ENCODE peak calls at places on chromosomes 7 and 10, in five cellular contexts. F is PC-3, Y is neural progenitor cell, H is GM23338, X is MM.1S. Z is an unnamed sample.

GRCh38 chr7:45188736-45189135 is 31.1 kb downstream of the RAMP3 start:
- DNase-seq in F (no peak), Y (no peak), H (no peak), X (no peak), Z (no peak)

GRCh38 chr10:32378371-32379301 is 31.7 kb upstream of the EPC1 start:
- DNase-seq in F (peak; percentile 96), Y (peak; percentile 93), H (peak; percentile 94), X (peak; percentile 96), Z (peak; percentile 94)

GRCh38 chr7:31004393-31004792 is 40.6 kb downstream of the GHRHR start:
- DNase-seq in F (no peak), Y (no peak), H (no peak), X (no peak), Z (no peak)

GRCh38 chr7:41005381-41005901 is 697.4 kb downstream of the INHBA start:
- DNase-seq in F (peak; percentile 81), Y (no peak), H (no peak), X (no peak), Z (no peak)

GRCh38 chr7:130486114-130486962 is 5.5 kb upstream of the MEST start:
- DNase-seq in F (peak; percentile 85), Y (peak; percentile 88), H (peak; percentile 98), X (peak; percentile 89), Z (peak; percentile 74)

GRCh38 chr10:52143338-52143737 is 170.7 kb upstream of the DKK1 start:
- DNase-seq in F (no peak), Y (no peak), H (no peak), X (no peak), Z (no peak)

GRCh38 chr10:55223352-55223751 is 422.3 kb upstream of the PCDH15 start:
- DNase-seq in F (no peak), Y (no peak), H (no peak), X (no peak), Z (no peak)

GRCh38 chr7:97971120-97971989 is 18.6 kb downstream of the OCM2 start:
- DNase-seq in F (peak; percentile 19), Y (peak; percentile 14), H (peak; percentile 42), X (peak; percentile 33), Z (peak; percentile 29)

GRCh38 chr10:1102392-1102791 is 46.2 kb downstream of the WDR37 start:
- DNase-seq in F (no peak), Y (no peak), H (no peak), X (no peak), Z (no peak)

GRCh38 chr7:149448961-149449360 is 11.9 kb downstream of the ZNF777 start:
- DNase-seq in F (no peak), Y (no peak), H (no peak), X (no peak), Z (no peak)

GRCh38 chr10:80444646-80445319 is 9.3 kb upstream of the TSPAN14 start:
- DNase-seq in F (no peak), Y (peak; percentile 75), H (peak; percentile 77), X (peak; percentile 51), Z (peak; percentile 72)

DNA sequence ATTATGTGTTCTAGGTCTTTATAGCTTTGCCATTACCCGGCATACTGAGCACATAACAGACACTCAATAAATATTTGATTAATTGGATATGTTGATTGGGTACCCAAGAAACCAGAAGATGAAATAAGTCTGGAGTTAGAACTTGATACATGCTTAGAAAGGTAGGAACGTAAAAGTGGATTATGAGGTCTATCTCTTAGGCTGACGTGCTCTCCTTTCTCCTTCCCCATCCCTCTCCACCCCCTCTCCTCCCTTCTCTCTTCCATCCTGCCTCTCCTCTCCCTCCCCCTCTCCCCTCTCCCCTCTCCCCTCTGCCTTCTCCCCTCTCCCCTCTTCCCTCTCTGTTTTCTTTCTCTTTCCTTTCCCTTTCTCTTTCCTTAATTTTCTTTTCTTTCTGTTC is 34.0 kb downstream of the AUTS2 start:
- DNase-seq in F (no peak), Y (no peak), H (no peak), X (no peak), Z (no peak)
- H3K27ac ChIP-seq in F (no peak overlapping the region), Y (no peak overlapping the region), H (no peak overlapping the region), X (no peak overlapping the region), Z (no peak overlapping the region)

DNA sequence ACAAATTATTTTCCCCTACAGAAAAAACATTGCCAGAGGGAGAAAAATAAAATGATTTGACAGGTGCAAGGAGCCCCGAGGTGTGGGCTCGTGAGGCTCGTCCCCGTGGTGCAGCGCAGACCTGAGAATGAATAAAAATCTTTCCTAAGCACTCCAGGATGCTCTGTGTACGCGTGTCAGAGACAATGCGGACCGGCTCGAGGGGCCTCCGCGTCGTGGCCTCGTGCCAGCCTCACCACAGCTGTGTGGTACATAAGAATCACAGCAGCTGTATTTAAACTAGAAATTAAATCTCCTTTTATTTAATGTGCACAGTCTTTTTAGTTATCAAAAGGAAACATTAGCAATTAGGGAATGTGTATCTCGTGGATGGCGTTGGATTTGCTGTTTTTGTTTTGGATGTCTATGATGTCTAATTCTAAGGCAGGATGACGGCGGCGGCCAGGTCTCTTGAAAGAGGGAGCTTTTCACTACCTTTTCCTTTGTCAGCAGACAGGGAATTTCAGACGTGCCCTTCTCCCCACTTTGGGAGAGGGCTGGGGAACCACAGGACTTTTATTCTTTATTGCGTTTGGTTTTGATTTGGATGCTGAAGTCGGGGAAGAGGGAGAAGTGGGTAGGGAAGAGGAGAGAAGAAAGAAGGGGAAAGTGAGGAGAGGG is 365.3 kb upstream of the SHH start:
- DNase-seq in F (no peak), Y (no peak), H (no peak), X (no peak), Z (no peak)
- TF ChIP-seq EZH2phosphoT487 in F (no peak), Y (no peak), H (no peak), X (no peak), Z (no peak)

DNA sequence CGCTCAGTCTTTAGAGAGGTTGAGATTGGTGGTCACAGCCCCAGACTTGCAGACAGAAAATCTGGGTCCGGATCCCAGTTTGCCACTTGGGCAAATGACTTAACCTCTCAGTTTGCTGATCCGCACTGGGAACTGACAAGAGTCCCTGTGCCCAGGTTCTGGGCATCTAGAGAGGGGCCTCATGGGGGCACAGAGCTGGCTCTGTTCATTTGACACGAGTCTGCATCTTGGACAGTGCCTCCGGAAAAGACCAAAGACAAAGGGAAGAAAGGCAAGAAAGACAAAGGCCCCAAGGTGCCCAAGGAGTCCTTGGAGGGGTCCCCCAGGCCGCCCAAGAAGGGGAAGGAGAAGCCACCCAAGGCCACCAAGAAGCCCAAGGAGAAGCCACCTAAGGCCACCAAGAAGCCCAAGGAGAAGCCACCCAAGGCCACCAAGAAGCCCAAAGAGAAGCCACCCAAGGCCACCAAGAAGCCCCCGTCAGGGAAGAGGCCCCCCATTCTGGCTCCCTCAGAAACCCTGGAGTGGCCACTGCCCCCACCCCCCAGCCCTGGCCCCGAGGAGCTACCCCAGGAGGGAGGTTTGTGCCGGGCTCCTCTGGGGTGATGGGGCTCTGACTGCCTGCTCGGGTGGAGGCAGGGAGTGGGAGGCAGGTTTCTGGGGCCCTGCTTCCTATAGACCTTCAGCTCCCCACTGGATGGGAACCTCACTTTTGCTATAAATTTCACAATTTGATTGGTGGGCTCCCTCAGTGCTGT is 2.3 kb downstream of the AEBP1 start:
- DNase-seq in F (no peak), Y (no peak), H (no peak), X (no peak), Z (no peak)
- H3K27ac ChIP-seq in F (no peak overlapping the region), Y (no peak overlapping the region), H (no peak overlapping the region), X (no peak overlapping the region), Z (no peak overlapping the region)

GRCh38 chr7:128035712-128036111 is 4.5 kb upstream of the LRRC4 start:
- DNase-seq in F (peak; percentile 45), Y (peak; percentile 65), H (peak; percentile 72), X (peak; percentile 31), Z (no peak)
- TF ChIP-seq EZH2phosphoT487 in F (no peak), Y (no peak), H (no peak), X (no peak), Z (no peak)

GRCh38 chr7:85529197-85529596 is 342.3 kb upstream of the SEMA3D start:
- DNase-seq in F (no peak), Y (no peak), H (peak; percentile 9), X (no peak), Z (peak; percentile 31)
- H3K27ac ChIP-seq in F (no peak overlapping the region), Y (no peak overlapping the region), H (no peak overlapping the region), X (no peak overlapping the region), Z (no peak overlapping the region)

DNA sequence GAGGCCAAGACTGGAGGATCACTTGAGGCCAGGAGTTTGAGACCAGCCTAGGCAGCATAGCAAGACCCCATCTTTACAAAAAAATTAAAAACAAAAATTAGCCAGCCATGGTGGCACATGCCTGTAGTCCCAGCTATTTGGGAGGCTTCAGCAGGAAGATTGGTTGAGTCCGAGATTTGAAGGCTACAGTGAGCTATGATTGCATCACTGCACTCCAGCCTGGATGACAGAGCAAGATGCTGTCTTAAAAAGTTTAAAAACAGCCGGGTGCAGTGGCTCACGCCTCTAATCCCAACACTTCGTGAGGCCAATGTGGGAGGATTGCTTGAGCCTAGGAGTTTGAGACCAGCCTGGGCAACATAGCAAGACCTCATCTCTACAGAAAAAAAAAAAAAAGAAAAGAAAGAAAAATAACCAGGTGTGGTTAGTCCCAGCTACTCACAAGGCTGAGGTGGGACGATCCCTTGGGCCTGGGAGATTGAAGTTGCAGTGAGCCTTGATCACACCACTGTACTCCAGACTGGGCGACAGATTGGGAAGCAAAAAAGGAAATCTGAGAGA is 44.7 kb downstream of the ZAN start:
- DNase-seq in F (no peak), Y (no peak), H (no peak), X (no peak), Z (no peak)
- TF ChIP-seq EZH2phosphoT487 in F (no peak), Y (no peak), H (no peak), X (no peak), Z (no peak)

GRCh38 chr10:15197276-15197675 is 28.8 kb upstream of the NMT2 start:
- DNase-seq in F (peak; percentile 48), Y (no peak), H (no peak), X (no peak), Z (no peak)
- H3K27ac ChIP-seq in F (peak overlapping the region; percentile 23), Y (no peak overlapping the region), H (no peak overlapping the region), X (no peak overlapping the region), Z (no peak overlapping the region)

GRCh38 chr10:69960606-69961167 is 92.0 kb upstream of the MACROH2A2 start:
- DNase-seq in F (no peak), Y (no peak), H (no peak), X (no peak), Z (no peak)
- TF ChIP-seq EZH2phosphoT487 in F (no peak), Y (no peak), H (no peak), X (no peak), Z (no peak)

GRCh38 chr7:92653136-92653535 is 62.9 kb upstream of the FAM133B start:
- DNase-seq in F (no peak), Y (no peak), H (no peak), X (no peak), Z (no peak)
- H3K27ac ChIP-seq in F (no peak overlapping the region), Y (no peak overlapping the region), H (no peak overlapping the region), X (no peak overlapping the region), Z (peak overlapping the region; percentile 81)